ENCODE peak calls at places on chromosome 19, in ten cellular contexts. One of them, this sample, is unnamed. For H3K27me3, the result is how much of the 10 kb centered on the place peaks cover.

GRCh38 chr19:54011507-54012211 is 20.2 kb downstream of the CACNG6 start:
- DNase-seq in upper lobe of left lung: no peak
- DNase-seq in GM23338: peak
- DNase-seq in K562: no peak
- DNase-seq in stomach: no peak
- DNase-seq in sigmoid colon: no peak
- DNase-seq in transverse colon: no peak
- DNase-seq in endothelial cell of umbilical vein: no peak
- DNase-seq in breast epithelium: no peak
- DNase-seq in HCT116: no peak
- DNase-seq in this sample: no peak

GRCh38 chr19:46451352-46451751 is 20.0 kb downstream of the PNMA8A start:
- DNase-seq in upper lobe of left lung: no peak
- DNase-seq in GM23338: no peak
- DNase-seq in K562: no peak
- DNase-seq in stomach: no peak
- DNase-seq in sigmoid colon: no peak
- DNase-seq in transverse colon: no peak
- DNase-seq in endothelial cell of umbilical vein: no peak
- DNase-seq in breast epithelium: no peak
- DNase-seq in HCT116: no peak
- DNase-seq in this sample: no peak

GRCh38 chr19:48183356-48183755 is 12.9 kb downstream of the ZSWIM9 start:
- DNase-seq in upper lobe of left lung: no peak
- DNase-seq in GM23338: no peak
- DNase-seq in K562: no peak
- DNase-seq in stomach: no peak
- DNase-seq in sigmoid colon: no peak
- DNase-seq in transverse colon: no peak
- DNase-seq in endothelial cell of umbilical vein: no peak
- DNase-seq in breast epithelium: no peak
- DNase-seq in HCT116: no peak
- DNase-seq in this sample: peak

GRCh38 chr19:33634361-33635091 is 12.8 kb downstream of the CHST8 start:
- DNase-seq in upper lobe of left lung: no peak
- DNase-seq in GM23338: no peak
- DNase-seq in K562: no peak
- DNase-seq in stomach: no peak
- DNase-seq in sigmoid colon: peak
- DNase-seq in transverse colon: no peak
- DNase-seq in endothelial cell of umbilical vein: no peak
- DNase-seq in breast epithelium: no peak
- DNase-seq in HCT116: no peak
- DNase-seq in this sample: no peak

GRCh38 chr19:37874784-37875183 is 31.6 kb downstream of the WDR87 start:
- DNase-seq in upper lobe of left lung: no peak
- DNase-seq in GM23338: peak
- DNase-seq in K562: no peak
- DNase-seq in stomach: no peak
- DNase-seq in sigmoid colon: no peak
- DNase-seq in transverse colon: no peak
- DNase-seq in endothelial cell of umbilical vein: no peak
- DNase-seq in breast epithelium: no peak
- DNase-seq in HCT116: no peak
- DNase-seq in this sample: no peak

GRCh38 chr19:40523322-40524047 is 53.2 kb upstream of the SHKBP1 start:
- DNase-seq in upper lobe of left lung: peak
- DNase-seq in GM23338: peak
- DNase-seq in K562: peak
- DNase-seq in stomach: peak
- DNase-seq in sigmoid colon: no peak
- DNase-seq in transverse colon: peak
- DNase-seq in endothelial cell of umbilical vein: peak
- DNase-seq in breast epithelium: no peak
- DNase-seq in HCT116: peak
- DNase-seq in this sample: peak

GRCh38 chr19:50723069-50723468 is at the start of gene CLEC11A:
- DNase-seq in upper lobe of left lung: no peak
- DNase-seq in GM23338: peak
- DNase-seq in K562: peak
- DNase-seq in stomach: no peak
- DNase-seq in sigmoid colon: peak
- DNase-seq in transverse colon: peak
- DNase-seq in endothelial cell of umbilical vein: no peak
- DNase-seq in breast epithelium: no peak
- DNase-seq in HCT116: no peak
- DNase-seq in this sample: no peak

GRCh38 chr19:56837892-56838679 is 2.4 kb downstream of the PEG3 start:
- DNase-seq in upper lobe of left lung: peak
- DNase-seq in GM23338: no peak
- DNase-seq in K562: no peak
- DNase-seq in stomach: no peak
- DNase-seq in sigmoid colon: peak
- DNase-seq in transverse colon: peak
- DNase-seq in endothelial cell of umbilical vein: no peak
- DNase-seq in breast epithelium: peak
- DNase-seq in HCT116: no peak
- DNase-seq in this sample: no peak

GRCh38 chr19:11239377-11240000 is at the start of gene ANGPTL8:
- DNase-seq in upper lobe of left lung: no peak
- DNase-seq in GM23338: no peak
- DNase-seq in K562: no peak
- DNase-seq in stomach: no peak
- DNase-seq in sigmoid colon: no peak
- DNase-seq in transverse colon: no peak
- DNase-seq in endothelial cell of umbilical vein: no peak
- DNase-seq in breast epithelium: no peak
- DNase-seq in HCT116: no peak
- DNase-seq in this sample: no peak

GRCh38 chr19:10227215-10227971 is 3.7 kb downstream of the S1PR2 start:
- DNase-seq in upper lobe of left lung: no peak
- DNase-seq in GM23338: peak
- DNase-seq in K562: no peak
- DNase-seq in stomach: no peak
- DNase-seq in sigmoid colon: peak
- DNase-seq in transverse colon: no peak
- DNase-seq in endothelial cell of umbilical vein: no peak
- DNase-seq in breast epithelium: no peak
- DNase-seq in HCT116: no peak
- DNase-seq in this sample: no peak

GRCh38 chr19:46759817-46760333 is 13.6 kb upstream of the STRN4 start:
- DNase-seq in upper lobe of left lung: no peak
- DNase-seq in GM23338: peak
- DNase-seq in K562: no peak
- DNase-seq in stomach: no peak
- DNase-seq in sigmoid colon: peak
- DNase-seq in transverse colon: no peak
- DNase-seq in endothelial cell of umbilical vein: no peak
- DNase-seq in breast epithelium: no peak
- DNase-seq in HCT116: no peak
- DNase-seq in this sample: no peak

GRCh38 chr19:46126086-46126485 is 1.6 kb upstream of the IGFL3 start:
- DNase-seq in upper lobe of left lung: no peak
- DNase-seq in GM23338: no peak
- DNase-seq in K562: no peak
- DNase-seq in stomach: no peak
- DNase-seq in sigmoid colon: no peak
- DNase-seq in transverse colon: no peak
- DNase-seq in endothelial cell of umbilical vein: no peak
- DNase-seq in breast epithelium: no peak
- DNase-seq in HCT116: no peak
- DNase-seq in this sample: no peak

GRCh38 chr19:658916-659839 is 3.8 kb downstream of the RNF126 start:
- DNase-seq in upper lobe of left lung: no peak
- DNase-seq in GM23338: no peak
- DNase-seq in K562: no peak
- DNase-seq in stomach: peak
- DNase-seq in sigmoid colon: peak
- DNase-seq in transverse colon: peak
- DNase-seq in endothelial cell of umbilical vein: no peak
- DNase-seq in breast epithelium: no peak
- DNase-seq in HCT116: no peak
- DNase-seq in this sample: peak

GRCh38 chr19:44948237-44948636 is 2.4 kb downstream of the APOC2 start:
- DNase-seq in upper lobe of left lung: no peak
- DNase-seq in GM23338: no peak
- DNase-seq in K562: peak
- DNase-seq in stomach: no peak
- DNase-seq in sigmoid colon: no peak
- DNase-seq in transverse colon: no peak
- DNase-seq in endothelial cell of umbilical vein: no peak
- DNase-seq in breast epithelium: no peak
- DNase-seq in HCT116: no peak
- DNase-seq in this sample: no peak

GRCh38 chr19:44939668-44940067 is 2.4 kb upstream of the APOC4 start:
- DNase-seq in upper lobe of left lung: no peak
- DNase-seq in GM23338: no peak
- DNase-seq in K562: no peak
- DNase-seq in stomach: no peak
- DNase-seq in sigmoid colon: no peak
- DNase-seq in transverse colon: no peak
- DNase-seq in endothelial cell of umbilical vein: no peak
- DNase-seq in breast epithelium: no peak
- DNase-seq in HCT116: no peak
- DNase-seq in this sample: no peak

GRCh38 chr19:44942067-44942571 is at the start of gene APOC4:
- DNase-seq in upper lobe of left lung: no peak
- DNase-seq in GM23338: no peak
- DNase-seq in K562: peak
- DNase-seq in stomach: no peak
- DNase-seq in sigmoid colon: no peak
- DNase-seq in transverse colon: no peak
- DNase-seq in endothelial cell of umbilical vein: no peak
- DNase-seq in breast epithelium: no peak
- DNase-seq in HCT116: no peak
- DNase-seq in this sample: no peak

GRCh38 chr19:44947041-44947581 is 1.3 kb downstream of the APOC2 start:
- DNase-seq in upper lobe of left lung: no peak
- DNase-seq in GM23338: no peak
- DNase-seq in K562: no peak
- DNase-seq in stomach: no peak
- DNase-seq in sigmoid colon: no peak
- DNase-seq in transverse colon: no peak
- DNase-seq in endothelial cell of umbilical vein: no peak
- DNase-seq in breast epithelium: no peak
- DNase-seq in HCT116: no peak
- DNase-seq in this sample: no peak

GRCh38 chr19:44943801-44944249 is 1.8 kb downstream of the APOC4 start:
- DNase-seq in upper lobe of left lung: peak
- DNase-seq in GM23338: no peak
- DNase-seq in K562: peak
- DNase-seq in stomach: peak
- DNase-seq in sigmoid colon: peak
- DNase-seq in transverse colon: peak
- DNase-seq in endothelial cell of umbilical vein: no peak
- DNase-seq in breast epithelium: no peak
- DNase-seq in HCT116: no peak
- DNase-seq in this sample: peak
- TF ChIP-seq POLR2AphosphoS5 in upper lobe of left lung: no peak
- TF ChIP-seq POLR2AphosphoS5 in GM23338: no peak
- TF ChIP-seq POLR2AphosphoS5 in K562: peak
- TF ChIP-seq POLR2AphosphoS5 in stomach: no peak
- TF ChIP-seq POLR2AphosphoS5 in sigmoid colon: no peak
- TF ChIP-seq POLR2AphosphoS5 in transverse colon: no peak
- TF ChIP-seq POLR2AphosphoS5 in endothelial cell of umbilical vein: no peak
- TF ChIP-seq POLR2AphosphoS5 in breast epithelium: no peak
- TF ChIP-seq POLR2AphosphoS5 in HCT116: no peak
- TF ChIP-seq POLR2AphosphoS5 in this sample: no peak

DNA sequence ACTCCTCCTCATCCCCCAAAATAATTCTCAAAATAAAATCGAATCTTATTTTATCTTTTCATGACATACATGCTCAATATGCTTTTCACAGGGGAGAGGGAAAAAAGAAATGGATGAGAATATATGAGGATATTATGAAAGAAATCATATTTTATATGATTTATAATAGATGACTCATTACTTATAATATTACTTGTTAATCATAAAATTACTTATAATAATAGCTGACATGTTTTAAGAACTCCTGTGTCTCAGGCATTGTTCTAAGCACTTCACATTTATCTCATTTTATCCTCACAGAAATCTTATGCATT is 3.0 kb upstream of the CEACAM3 start:
- DNase-seq in upper lobe of left lung: no peak
- DNase-seq in GM23338: no peak
- DNase-seq in K562: no peak
- DNase-seq in stomach: no peak
- DNase-seq in sigmoid colon: no peak
- DNase-seq in transverse colon: no peak
- DNase-seq in endothelial cell of umbilical vein: no peak
- DNase-seq in breast epithelium: no peak
- DNase-seq in HCT116: no peak
- DNase-seq in this sample: no peak
- H3K27me3 ChIP-seq in upper lobe of left lung: under half
- H3K27me3 ChIP-seq in GM23338: under half
- H3K27me3 ChIP-seq in K562: under half
- H3K27me3 ChIP-seq in stomach: under half
- H3K27me3 ChIP-seq in sigmoid colon: under half
- H3K27me3 ChIP-seq in transverse colon: under half
- H3K27me3 ChIP-seq in endothelial cell of umbilical vein: under half
- H3K27me3 ChIP-seq in breast epithelium: under half
- H3K27me3 ChIP-seq in HCT116: under half
- H3K27me3 ChIP-seq in this sample: under half

GRCh38 chr19:13007292-13008045 is 12.2 kb downstream of the NFIX start:
- DNase-seq in upper lobe of left lung: peak
- DNase-seq in GM23338: no peak
- DNase-seq in K562: no peak
- DNase-seq in stomach: peak
- DNase-seq in sigmoid colon: peak
- DNase-seq in transverse colon: no peak
- DNase-seq in endothelial cell of umbilical vein: no peak
- DNase-seq in breast epithelium: peak
- DNase-seq in HCT116: no peak
- DNase-seq in this sample: no peak
- TF ChIP-seq POLR2AphosphoS5 in upper lobe of left lung: peak
- TF ChIP-seq POLR2AphosphoS5 in GM23338: no peak
- TF ChIP-seq POLR2AphosphoS5 in K562: no peak
- TF ChIP-seq POLR2AphosphoS5 in stomach: no peak
- TF ChIP-seq POLR2AphosphoS5 in sigmoid colon: no peak
- TF ChIP-seq POLR2AphosphoS5 in transverse colon: no peak
- TF ChIP-seq POLR2AphosphoS5 in endothelial cell of umbilical vein: no peak
- TF ChIP-seq POLR2AphosphoS5 in breast epithelium: peak
- TF ChIP-seq POLR2AphosphoS5 in HCT116: no peak
- TF ChIP-seq POLR2AphosphoS5 in this sample: no peak

DNA sequence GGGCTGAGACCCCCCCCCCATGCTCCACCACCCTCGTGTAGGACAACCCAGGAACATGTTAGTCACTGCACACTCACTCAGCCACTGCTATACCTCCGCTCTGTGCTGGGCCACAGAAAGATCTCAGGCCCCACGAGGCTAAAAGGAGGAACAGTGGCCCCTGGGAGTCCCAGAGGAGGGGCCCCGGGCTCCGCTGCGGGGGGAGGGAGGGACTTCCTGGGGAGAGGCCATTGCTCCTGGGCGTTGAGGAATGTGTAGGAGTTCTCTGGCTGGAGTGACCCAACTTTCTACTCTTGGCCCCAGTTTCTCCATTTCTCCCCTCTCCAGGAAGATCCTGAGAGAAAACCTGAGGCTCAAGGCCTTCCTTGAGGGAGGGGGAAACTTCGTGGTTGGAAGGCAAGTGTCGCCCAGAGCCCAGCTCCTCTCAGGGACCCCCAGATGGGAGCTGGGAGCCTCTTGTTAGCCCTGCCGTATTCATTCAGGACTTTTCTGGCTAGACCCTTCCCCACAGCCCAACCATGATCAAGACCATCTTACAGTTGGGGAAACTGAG is 13.6 kb downstream of the ONECUT3 start:
- DNase-seq in upper lobe of left lung: no peak
- DNase-seq in GM23338: no peak
- DNase-seq in K562: peak
- DNase-seq in stomach: no peak
- DNase-seq in sigmoid colon: no peak
- DNase-seq in transverse colon: no peak
- DNase-seq in endothelial cell of umbilical vein: no peak
- DNase-seq in breast epithelium: no peak
- DNase-seq in HCT116: no peak
- DNase-seq in this sample: no peak
- H3K27me3 ChIP-seq in upper lobe of left lung: half or more
- H3K27me3 ChIP-seq in GM23338: half or more
- H3K27me3 ChIP-seq in K562: under half
- H3K27me3 ChIP-seq in stomach: half or more
- H3K27me3 ChIP-seq in sigmoid colon: under half
- H3K27me3 ChIP-seq in transverse colon: half or more
- H3K27me3 ChIP-seq in endothelial cell of umbilical vein: under half
- H3K27me3 ChIP-seq in breast epithelium: half or more
- H3K27me3 ChIP-seq in HCT116: under half
- H3K27me3 ChIP-seq in this sample: half or more

This sample was measured in spleen.